ENCODE peak calls at places on chromosomes 12 and 14, in five cellular contexts. R, A, V, F and K are unnamed samples.

GRCh38 chr12:121520586-121521086 is 60.2 kb downstream of the KDM2B start:
- DNase-seq in R (no peak), A (no peak), V (no peak), F (no peak), K (no peak)

GRCh38 chr14:89418452-89418851 is 1.4 kb upstream of the FOXN3 start:
- DNase-seq in R (no peak), A (no peak), V (no peak), F (no peak), K (peak; percentile 36)

GRCh38 chr12:20364501-20364900 is 3.8 kb upstream of the PDE3A start:
- DNase-seq in R (no peak), A (no peak), V (no peak), F (no peak), K (no peak)

GRCh38 chr14:55398679-55399078 is 13.0 kb downstream of the ATG14 start:
- DNase-seq in R (peak; percentile 28), A (no peak), V (peak; percentile 96), F (no peak), K (no peak)

GRCh38 chr12:27434673-27435565 is 11.6 kb upstream of the SMCO2 start:
- DNase-seq in R (no peak), A (no peak), V (no peak), F (no peak), K (no peak)

GRCh38 chr12:76790564-76791552 is 26.9 kb downstream of the ZDHHC17 start:
- DNase-seq in R (no peak), A (no peak), V (peak; percentile 20), F (no peak), K (no peak)

GRCh38 chr14:24411468-24412454 is 13.0 kb downstream of the NYNRIN start:
- DNase-seq in R (no peak), A (peak; percentile 56), V (peak; percentile 60), F (no peak), K (no peak)

GRCh38 chr12:69059465-69060457 is 126.8 kb upstream of the CPM start:
- DNase-seq in R (no peak), A (no peak), V (peak; percentile 78), F (no peak), K (no peak)

GRCh38 chr12:29149691-29150382 is 759 bp downstream of the FAR2 start:
- DNase-seq in R (no peak), A (peak; percentile 38), V (no peak), F (no peak), K (no peak)

GRCh38 chr12:108985750-108986149 is 35.1 kb downstream of the SVOP start:
- DNase-seq in R (no peak), A (no peak), V (no peak), F (no peak), K (no peak)

GRCh38 chr14:61802010-61802621 is 39.9 kb downstream of the SNAPC1 start:
- DNase-seq in R (no peak), A (no peak), V (no peak), F (no peak), K (no peak)

GRCh38 chr14:72617391-72618011 is 276.4 kb downstream of the DPF3 start:
- DNase-seq in R (peak; percentile 23), A (no peak), V (no peak), F (no peak), K (peak; percentile 1)

GRCh38 chr12:113247123-113248045 is 26.1 kb downstream of the TPCN1 start:
- DNase-seq in R (no peak), A (no peak), V (no peak), F (no peak), K (no peak)

GRCh38 chr12:110704750-110705149 is 15.8 kb upstream of the HVCN1 start:
- DNase-seq in R (no peak), A (peak; percentile 42), V (no peak), F (no peak), K (no peak)

GRCh38 chr12:132581348-132582057 is 28.9 kb downstream of the LRCOL1 start:
- DNase-seq in R (no peak), A (no peak), V (no peak), F (no peak), K (no peak)

GRCh38 chr14:86462193-86462592 is 932.2 kb downstream of the FLRT2 start:
- DNase-seq in R (no peak), A (peak; percentile 21), V (peak; percentile 9), F (no peak), K (no peak)

GRCh38 chr12:89160716-89161123 is 191.6 kb downstream of the DUSP6 start:
- DNase-seq in R (peak; percentile 39), A (no peak), V (peak; percentile 75), F (peak; percentile 58), K (no peak)

GRCh38 chr14:33617154-33617553 is 333.7 kb downstream of the EGLN3 start:
- DNase-seq in R (no peak), A (no peak), V (peak; percentile 75), F (no peak), K (no peak)

GRCh38 chr12:108226866-108227265 is 97.8 kb downstream of the WSCD2 start:
- DNase-seq in R (no peak), A (no peak), V (no peak), F (no peak), K (no peak)

GRCh38 chr14:29317423-29317822 is 550.8 kb downstream of the FOXG1 start:
- DNase-seq in R (no peak), A (no peak), V (no peak), F (no peak), K (no peak)

GRCh38 chr14:20434701-20435453 is 1.1 kb downstream of the KLHL33 start:
- DNase-seq in R (peak; percentile 70), A (peak; percentile 33), V (no peak), F (no peak), K (no peak)

GRCh38 chr12:118065380-118065779 is 4.4 kb upstream of the WSB2 start:
- DNase-seq in R (no peak), A (no peak), V (no peak), F (no peak), K (no peak)

GRCh38 chr12:12716845-12717585 is at the start of gene CDKN1B:
- DNase-seq in R (peak; percentile 86), A (peak; percentile 80), V (peak; percentile 93), F (peak; percentile 92), K (peak; percentile 76)

GRCh38 chr12:68080577-68080976 is 79.0 kb downstream of the IFNG start:
- DNase-seq in R (no peak), A (no peak), V (no peak), F (no peak), K (peak; percentile 50)

GRCh38 chr12:93174048-93174447 is 203.7 kb upstream of the NUDT4 start:
- DNase-seq in R (no peak), A (no peak), V (peak; percentile 85), F (no peak), K (no peak)

GRCh38 chr12:75641031-75641780 is 129.8 kb upstream of the KRR1 start:
- DNase-seq in R (no peak), A (no peak), V (peak; percentile 91), F (no peak), K (peak; percentile 17)

DNA sequence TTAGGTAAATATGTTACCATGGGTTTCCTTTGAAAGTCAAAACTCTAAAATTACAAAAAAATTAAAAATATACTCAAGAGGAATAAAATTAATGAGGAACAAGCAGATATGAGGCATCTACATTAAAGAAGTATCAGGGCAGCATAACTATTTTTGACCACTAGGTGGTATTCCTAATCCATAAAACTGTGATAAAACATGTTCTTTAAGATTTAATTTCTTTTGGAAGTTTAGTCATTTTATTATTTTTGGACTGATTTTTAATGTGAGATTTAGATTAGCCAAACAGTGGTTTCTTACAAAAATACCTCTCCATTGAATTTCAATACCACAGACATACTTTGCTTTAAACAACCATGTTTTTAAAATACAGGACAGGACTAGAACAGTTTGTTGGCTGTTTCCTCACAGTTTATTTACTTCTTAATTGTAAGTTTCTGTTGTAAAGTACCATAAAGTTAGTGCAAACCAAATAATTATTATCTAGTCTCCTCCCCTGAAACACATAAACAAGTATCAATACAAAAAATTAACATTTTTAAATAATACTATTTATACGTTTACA is 49.8 kb downstream of the NTS start:
- DNase-seq in R (no peak), A (no peak), V (peak; percentile 31), F (no peak), K (no peak)
- TF ChIP-seq CTCF in R (peak; percentile 48), A (peak; percentile 68), V (peak; percentile 76), F (no peak), K (peak; percentile 16)

GRCh38 chr14:97179573-97179972 is 382.4 kb downstream of the VRK1 start:
- DNase-seq in R (no peak), A (no peak), V (no peak), F (no peak), K (no peak)

GRCh38 chr14:97180304-97181200 is 383.4 kb downstream of the VRK1 start:
- DNase-seq in R (no peak), A (no peak), V (peak; percentile 79), F (no peak), K (no peak)

GRCh38 chr14:97187916-97188315 is 390.7 kb downstream of the VRK1 start:
- DNase-seq in R (no peak), A (no peak), V (no peak), F (no peak), K (no peak)

DNA sequence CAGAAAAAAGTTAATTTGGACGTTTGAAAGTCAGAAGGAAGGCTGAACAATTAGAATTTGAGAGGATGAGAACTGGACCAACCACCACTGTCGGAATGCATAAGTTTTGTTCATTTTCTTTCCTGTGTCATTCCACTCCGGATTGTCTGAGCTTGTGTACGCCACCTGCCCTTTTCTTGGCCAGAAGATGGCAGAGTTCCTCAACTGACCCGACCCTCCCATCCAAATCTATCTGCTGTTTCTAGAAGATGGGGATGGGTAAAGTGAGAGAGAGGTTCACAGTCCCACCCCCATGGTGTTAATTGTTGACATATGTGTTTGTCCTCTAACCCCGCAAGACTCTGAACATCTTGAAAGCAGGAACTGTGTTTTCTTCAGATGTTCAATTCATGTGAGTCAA is 388.0 kb downstream of the VRK1 start:
- DNase-seq in R (no peak), A (no peak), V (peak; percentile 7), F (no peak), K (no peak)
- TF ChIP-seq CTCF in R (no peak), A (peak; percentile 13), V (peak; percentile 39), F (no peak), K (no peak)

DNA sequence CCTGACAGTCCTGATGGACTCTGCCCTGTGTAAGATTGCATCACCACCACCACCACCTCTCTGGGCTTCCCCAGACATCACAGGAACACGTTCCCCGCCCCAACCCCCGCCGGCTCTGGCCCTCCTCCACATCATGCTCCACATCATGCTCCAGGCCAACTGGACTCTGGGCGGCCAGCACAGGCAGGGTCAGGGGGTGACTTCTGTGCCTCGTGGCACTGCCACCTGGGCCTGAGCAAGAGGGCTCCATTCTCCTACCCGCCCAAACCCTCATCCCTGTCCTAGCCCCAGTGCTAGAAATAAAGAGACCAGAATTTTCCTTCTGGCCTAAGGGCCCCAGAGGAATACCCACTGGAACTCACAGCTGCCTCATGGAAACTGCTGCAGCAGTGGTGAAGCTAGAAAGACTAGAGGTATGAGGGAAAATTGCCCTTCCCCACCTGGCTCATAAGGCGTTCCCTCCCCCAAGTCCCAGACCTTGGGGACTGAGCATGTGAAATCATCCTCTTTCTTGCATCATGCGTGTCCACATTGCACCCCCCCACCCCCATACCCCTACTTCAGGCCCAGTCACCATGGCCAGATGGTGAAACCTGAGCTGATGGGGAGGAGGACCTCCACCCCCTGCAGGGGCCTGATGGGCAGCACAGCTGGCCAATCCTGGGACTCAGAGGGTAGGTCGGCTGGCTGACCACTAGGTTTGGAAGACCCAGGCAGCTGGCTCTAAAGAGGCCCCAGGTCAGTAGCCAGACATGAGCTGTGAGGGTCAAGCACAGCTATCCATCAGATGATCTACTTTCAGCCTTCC is at the start of gene INHBE:
- DNase-seq in R (no peak), A (peak; percentile 96), V (peak; percentile 96), F (no peak), K (no peak)
- TF ChIP-seq CTCF in R (no peak), A (peak; percentile 2), V (no peak), F (no peak), K (no peak)

GRCh38 chr12:98935847-98936246 is 290.8 kb downstream of the APAF1 start:
- DNase-seq in R (no peak), A (no peak), V (no peak), F (no peak), K (no peak)

GRCh38 chr12:98939926-98940325 is 294.8 kb downstream of the APAF1 start:
- DNase-seq in R (no peak), A (no peak), V (no peak), F (no peak), K (no peak)

GRCh38 chr12:98939350-98939749 is 294.3 kb downstream of the APAF1 start:
- DNase-seq in R (no peak), A (peak; percentile 28), V (peak; percentile 75), F (no peak), K (no peak)
- TF ChIP-seq CTCF in R (no peak), A (peak; percentile 36), V (peak; percentile 68), F (no peak), K (no peak)